ENCODE peak calls at places on chromosome 1, in eight cellular contexts. N is bronchial epithelial cell; I is activated naive CD8-positive, alpha-beta T cell treated with anti-CD3 and anti-CD28 coated beads for 36 hours; J is stimulated activated CD8-positive, alpha-beta memory T cell treated with anti-CD3 and anti-CD28 coated beads, Interleukin-4, amount 100 ng/mL, for 4 hours; L is astrocyte of the spinal cord; E is NCI-H510A treated with DMSO at 0.1 percent for 48 hours; D is Ammon's horn; B is Caki2. S is an unnamed sample.

GRCh38 chr1:23483327-23484252 is at the start of gene ASAP3:
- DNase-seq in N (no peak), I (peak), J (no peak), L (peak), E (no peak), D (peak), B (no peak), S (peak)

GRCh38 chr1:151164732-151165280 is 896 bp downstream of the LYSMD1 start:
- DNase-seq in N (no peak), I (no peak), J (no peak), L (no peak), E (no peak), D (no peak), B (no peak), S (no peak)

GRCh38 chr1:16396591-16396990 is 29.5 kb downstream of the SZRD1 start:
- DNase-seq in N (peak), I (no peak), J (no peak), L (peak), E (peak), D (peak), B (peak), S (peak)

GRCh38 chr1:2242814-2243725 is 15.0 kb downstream of the SKI start:
- DNase-seq in N (no peak), I (no peak), J (no peak), L (no peak), E (no peak), D (peak), B (no peak), S (peak)

GRCh38 chr1:59237905-59238304 is 59.0 kb upstream of the FGGY start:
- DNase-seq in N (peak), I (no peak), J (no peak), L (no peak), E (peak), D (no peak), B (no peak), S (no peak)

GRCh38 chr1:111199881-111200801 is at the start of gene DENND2D:
- DNase-seq in N (no peak), I (peak), J (peak), L (no peak), E (no peak), D (peak), B (no peak), S (no peak)

GRCh38 chr1:208051651-208052050 is 140.7 kb upstream of the CD34 start:
- DNase-seq in N (no peak), I (no peak), J (no peak), L (no peak), E (no peak), D (no peak), B (no peak), S (no peak)

GRCh38 chr1:25174730-25175612 is 57.3 kb downstream of the SYF2 start:
- DNase-seq in N (no peak), I (no peak), J (no peak), L (no peak), E (no peak), D (peak), B (no peak), S (no peak)

GRCh38 chr1:16351449-16351993 is 759 bp downstream of the FBXO42 start:
- DNase-seq in N (peak), I (no peak), J (no peak), L (peak), E (no peak), D (peak), B (no peak), S (no peak)

GRCh38 chr1:68442822-68443556 is 6.8 kb downstream of the RPE65 start:
- DNase-seq in N (peak), I (no peak), J (no peak), L (peak), E (peak), D (peak), B (peak), S (no peak)

GRCh38 chr1:112575154-112575804 is 43.7 kb downstream of the ST7L start:
- DNase-seq in N (peak), I (no peak), J (no peak), L (peak), E (no peak), D (no peak), B (peak), S (no peak)

GRCh38 chr1:206703647-206704046 is 18.9 kb downstream of the MAPKAPK2 start:
- DNase-seq in N (no peak), I (peak), J (peak), L (peak), E (no peak), D (no peak), B (no peak), S (no peak)

GRCh38 chr1:63108226-63108625 is 214.1 kb upstream of the FOXD3 start:
- DNase-seq in N (no peak), I (no peak), J (no peak), L (peak), E (no peak), D (peak), B (no peak), S (no peak)

GRCh38 chr1:162364498-162364897 is 12.2 kb downstream of the SPATA46 start:
- DNase-seq in N (no peak), I (no peak), J (no peak), L (peak), E (no peak), D (no peak), B (no peak), S (no peak)

GRCh38 chr1:244100691-244101453 is 49.8 kb downstream of the ZBTB18 start:
- DNase-seq in N (no peak), I (no peak), J (no peak), L (peak), E (no peak), D (no peak), B (no peak), S (peak)

GRCh38 chr1:23732363-23733224 is 10.7 kb upstream of the ELOA start:
- DNase-seq in N (peak), I (no peak), J (no peak), L (no peak), E (no peak), D (no peak), B (peak), S (no peak)

GRCh38 chr1:48572632-48573258 is 100.7 kb upstream of the SPATA6 start:
- DNase-seq in N (peak), I (peak), J (no peak), L (peak), E (peak), D (peak), B (peak), S (peak)

GRCh38 chr1:155777541-155777940 is 79.5 kb downstream of the GON4L start:
- DNase-seq in N (no peak), I (no peak), J (no peak), L (no peak), E (no peak), D (no peak), B (no peak), S (no peak)

GRCh38 chr1:93172778-93173177 is 7.4 kb downstream of the TMED5 start:
- DNase-seq in N (no peak), I (no peak), J (no peak), L (no peak), E (no peak), D (no peak), B (no peak), S (no peak)

GRCh38 chr1:230141002-230141648 is 74.1 kb downstream of the GALNT2 start:
- DNase-seq in N (no peak), I (no peak), J (no peak), L (peak), E (no peak), D (no peak), B (no peak), S (no peak)

GRCh38 chr1:224959656-224960055 is 30.2 kb downstream of the DNAH14 start:
- DNase-seq in N (no peak), I (no peak), J (no peak), L (no peak), E (no peak), D (no peak), B (no peak), S (no peak)

GRCh38 chr1:6128276-6129081 is 51.6 kb downstream of the CHD5 start:
- DNase-seq in N (no peak), I (no peak), J (no peak), L (no peak), E (no peak), D (no peak), B (no peak), S (no peak)